ENCODE peak calls at places on chromosomes 2 and 18, in four cellular contexts. P is right atrium auricular region, T is testis, Y is mammary epithelial cell. Q is an unnamed sample. For H3K36me3, the result is how much of the 10 kb centered on the place peaks cover.

GRCh38 chr2:217553202-217553601 is 449.6 kb downstream of the TNS1 start:
- DNase-seq in P (no peak), T (no peak), Y (no peak), Q (no peak)

GRCh38 chr2:188207554-188207953 is 84.1 kb upstream of the GULP1 start:
- DNase-seq in T (no peak), Y (no peak), P (no peak), Q (no peak)

GRCh38 chr18:59416818-59417217 is 57.8 kb upstream of the LMAN1 start:
- DNase-seq in T (no peak), Y (no peak), P (no peak), Q (no peak)

GRCh38 chr2:43293744-43294695 is 67.6 kb upstream of the ZFP36L2 start:
- DNase-seq in Y (peak), P (peak), T (no peak), Q (no peak)

GRCh38 chr18:36187138-36187825 is at the start of gene MOCOS:
- DNase-seq in T (peak), P (peak), Y (peak), Q (peak)

GRCh38 chr18:31183302-31183701 is 20.6 kb upstream of the DSC1 start:
- DNase-seq in T (no peak), P (no peak), Y (no peak), Q (no peak)

GRCh38 chr2:866009-866680 is 84.5 kb upstream of the SNTG2 start:
- DNase-seq in P (no peak), Y (no peak), T (no peak), Q (peak)

GRCh38 chr18:46097378-46097852 is 681 bp downstream of the ATP5F1A start:
- DNase-seq in T (no peak), P (no peak), Y (no peak), Q (no peak)

GRCh38 chr2:188142636-188143035 is 149.0 kb upstream of the GULP1 start:
- DNase-seq in P (no peak), T (no peak), Y (peak), Q (no peak)

GRCh38 chr2:240127351-240127750 is 8.8 kb downstream of the COPS9 start:
- DNase-seq in Y (no peak), T (peak), P (no peak), Q (no peak)

GRCh38 chr2:73252238-73253027 is 18.3 kb downstream of the CCT7 start:
- DNase-seq in T (no peak), Y (no peak), P (no peak), Q (no peak)
- H3K36me3 ChIP-seq in T (under half), Y (under half), P (half or more), Q (under half)

DNA sequence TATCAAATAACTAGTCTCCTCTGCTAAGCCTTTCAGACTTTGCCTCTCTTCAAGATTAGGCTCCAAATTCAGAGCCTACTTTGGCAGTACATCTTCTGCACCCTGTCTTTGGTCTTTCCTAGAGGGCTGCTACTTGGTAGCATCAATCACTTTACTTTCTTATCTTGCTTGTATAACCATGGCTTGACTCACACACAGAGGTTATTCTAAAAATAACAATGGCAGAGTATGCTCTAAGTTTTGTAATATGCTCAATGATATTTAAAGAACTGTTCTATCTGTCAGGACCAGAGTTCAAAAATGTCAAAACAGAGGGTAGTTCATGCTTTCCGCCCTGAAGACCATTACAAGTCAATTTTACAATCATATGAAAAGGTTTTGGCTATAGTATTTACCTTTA is 27.7 kb downstream of the THOC1 start:
- DNase-seq in Y (no peak), T (no peak), P (no peak), Q (no peak)
- H3K36me3 ChIP-seq in Y (under half), T (under half), P (under half), Q (under half)

DNA sequence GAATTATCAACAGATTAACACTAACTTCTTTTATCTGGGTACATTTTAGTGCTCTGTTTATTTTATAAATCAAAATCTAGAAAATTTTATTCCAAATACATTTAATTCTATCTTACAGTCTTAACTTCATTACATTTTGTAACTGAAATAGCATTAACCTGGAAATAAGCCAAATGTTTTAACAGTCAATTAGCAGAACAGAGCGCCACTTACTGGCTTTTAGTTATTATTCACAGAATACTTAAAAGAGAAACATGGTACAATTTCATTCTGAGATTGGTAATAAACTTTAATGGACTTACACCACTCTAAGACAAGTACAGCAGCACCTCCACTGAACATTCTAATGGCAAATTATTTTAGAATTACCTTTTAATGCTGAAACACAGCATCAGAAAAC is 38.6 kb downstream of the SS18 start:
- DNase-seq in Y (no peak), P (no peak), T (no peak), Q (no peak)
- H3K36me3 ChIP-seq in Y (under half), P (under half), T (under half), Q (under half)

GRCh38 chr2:179952658-179953057 is 54.4 kb downstream of the CWC22 start:
- DNase-seq in Y (no peak), P (no peak), T (no peak), Q (no peak)

GRCh38 chr2:179948058-179948457 is 59.0 kb downstream of the CWC22 start:
- DNase-seq in P (no peak), T (no peak), Y (no peak), Q (no peak)

GRCh38 chr2:179951680-179952079 is 55.4 kb downstream of the CWC22 start:
- DNase-seq in P (no peak), Y (no peak), T (no peak), Q (no peak)

GRCh38 chr2:179953359-179953758 is 53.7 kb downstream of the CWC22 start:
- DNase-seq in T (no peak), Y (no peak), P (no peak), Q (no peak)

GRCh38 chr2:179950391-179950790 is 56.7 kb downstream of the CWC22 start:
- DNase-seq in Y (no peak), T (no peak), P (no peak), Q (no peak)
- H3K36me3 ChIP-seq in Y (under half), T (under half), P (under half), Q (under half)

Q was measured in BE2C.